ENCODE peak calls at places on chromosomes 11 and 22, in six cellular contexts. D is testis, T is SJSA1, H is LHCN-M2, O is NCI-H2081, Y is fibroblast of mammary gland. A is an unnamed sample.

GRCh38 chr11:1085440-1086170 is 10.9 kb downstream of the MUC2 start:
- DNase-seq in D (no peak), T (no peak), H (no peak), O (no peak), Y (no peak), A (no peak)

GRCh38 chr11:105027671-105028070 is 4.7 kb upstream of the CASP5 start:
- DNase-seq in D (no peak), T (no peak), H (no peak), O (no peak), Y (no peak), A (no peak)

GRCh38 chr11:128848815-128849455 is 18.2 kb downstream of the KCNJ1 start:
- DNase-seq in D (peak; percentile 80), T (peak; percentile 51), H (peak; percentile 16), O (peak; percentile 31), Y (peak; percentile 26), A (no peak)

GRCh38 chr11:13889566-13890214 is 72.8 kb upstream of the SPON1 start:
- DNase-seq in D (no peak), T (no peak), H (no peak), O (peak; percentile 48), Y (no peak), A (no peak)

GRCh38 chr11:113241190-113242051 is 73.0 kb upstream of the TTC12 start:
- DNase-seq in D (no peak), T (no peak), H (peak; percentile 89), O (peak; percentile 17), Y (peak; percentile 5), A (no peak)

GRCh38 chr22:26556904-26557303 is 33.0 kb downstream of the TPST2 start:
- DNase-seq in D (peak; percentile 37), T (no peak), H (no peak), O (no peak), Y (no peak), A (no peak)

GRCh38 chr11:56841210-56841810 is 92.8 kb upstream of the OR9G4 start:
- DNase-seq in D (peak; percentile 59), T (no peak), H (peak; percentile 40), O (peak; percentile 3), Y (peak; percentile 67), A (no peak)

GRCh38 chr11:124812876-124813275 is 12.7 kb upstream of the MSANTD2 start:
- DNase-seq in D (no peak), T (no peak), H (peak; percentile 76), O (no peak), Y (no peak), A (no peak)

GRCh38 chr22:19058713-19059451 is 63.3 kb downstream of the DGCR2 start:
- DNase-seq in D (peak; percentile 3), T (no peak), H (no peak), O (no peak), Y (no peak), A (no peak)

GRCh38 chr11:79413258-79413657 is 27.6 kb downstream of the TENM4 start:
- DNase-seq in D (peak; percentile 92), T (no peak), H (peak; percentile 95), O (peak; percentile 41), Y (peak; percentile 97), A (peak; percentile 45)

GRCh38 chr22:20298803-20299735 is 20.8 kb downstream of the DGCR6L start:
- DNase-seq in D (peak; percentile 93), T (peak; percentile 94), H (peak; percentile 21), O (peak; percentile 34), Y (peak; percentile 64), A (peak; percentile 31)

GRCh38 chr22:22346401-22347107 is 102.0 kb downstream of the VPREB1 start:
- DNase-seq in D (no peak), T (no peak), H (no peak), O (no peak), Y (no peak), A (no peak)

GRCh38 chr22:33829549-33830280 is 90.6 kb downstream of the LARGE1 start:
- DNase-seq in D (no peak), T (no peak), H (no peak), O (no peak), Y (no peak), A (no peak)

GRCh38 chr11:125348704-125349635 is 147.1 kb downstream of the FEZ1 start:
- DNase-seq in D (peak; percentile 71), T (no peak), H (no peak), O (peak; percentile 20), Y (peak; percentile 22), A (no peak)

GRCh38 chr11:1482581-1483444 is 3.8 kb downstream of the MOB2 start:
- DNase-seq in D (no peak), T (no peak), H (no peak), O (no peak), Y (no peak), A (no peak)

GRCh38 chr22:50627914-50628542 is at the start of gene ARSA:
- DNase-seq in D (peak; percentile 88), T (peak; percentile 86), H (peak; percentile 75), O (peak; percentile 61), Y (peak; percentile 74), A (no peak)

GRCh38 chr22:48900626-48901025 is 927.0 kb downstream of the BRD1 start:
- DNase-seq in D (no peak), T (no peak), H (no peak), O (no peak), Y (no peak), A (no peak)

GRCh38 chr22:37812869-37813678 is 5.3 kb downstream of the GCAT start:
- DNase-seq in D (no peak), T (no peak), H (no peak), O (no peak), Y (no peak), A (no peak)

GRCh38 chr11:497565-498296 is 9.3 kb downstream of the RNH1 start:
- DNase-seq in D (no peak), T (no peak), H (no peak), O (no peak), Y (no peak), A (no peak)

GRCh38 chr11:28756977-28757376 is 648.8 kb downstream of the METTL15 start:
- DNase-seq in D (no peak), T (peak; percentile 49), H (peak; percentile 86), O (no peak), Y (peak; percentile 23), A (no peak)

GRCh38 chr11:78573271-78574035 is 1.2 kb downstream of the NARS2 start:
- DNase-seq in D (no peak), T (no peak), H (no peak), O (no peak), Y (no peak), A (no peak)

GRCh38 chr11:113627297-113627696 is 78.8 kb downstream of the TMPRSS5 start:
- DNase-seq in D (no peak), T (no peak), H (no peak), O (no peak), Y (no peak), A (no peak)

GRCh38 chr11:122853971-122854446 is 15.7 kb downstream of the CRTAM start:
- DNase-seq in D (peak; percentile 76), T (peak; percentile 32), H (peak; percentile 73), O (peak; percentile 80), Y (peak; percentile 86), A (no peak)

GRCh38 chr22:19844423-19845368 is 10.0 kb downstream of the GNB1L start:
- DNase-seq in D (no peak), T (peak; percentile 41), H (peak; percentile 62), O (no peak), Y (no peak), A (no peak)

A was measured in thoracic aorta.